ENCODE peak calls at places on chromosome 21, in four cellular contexts. One of them, this sample, is unnamed.

GRCh38 chr21:27108228-27108627 is 141.3 kb upstream of the ADAMTS5 start:
- DNase-seq in NCI-H1694: no peak
- DNase-seq in DMS 273 treated with DMSO at 0.1 percent for 48 hours: no peak
- DNase-seq in stimulated activated naive CD8-positive, alpha-beta T cell treated with anti-CD3 and anti-CD28 coated beads, Interleukin-15, amount 100 ng/mL, for 72 hours: no peak
- DNase-seq in this sample: no peak

GRCh38 chr21:38847556-38847955 is 41.8 kb downstream of the ETS2 start:
- DNase-seq in NCI-H1694: no peak
- DNase-seq in DMS 273 treated with DMSO at 0.1 percent for 48 hours: no peak
- DNase-seq in stimulated activated naive CD8-positive, alpha-beta T cell treated with anti-CD3 and anti-CD28 coated beads, Interleukin-15, amount 100 ng/mL, for 72 hours: no peak
- DNase-seq in this sample: no peak

GRCh38 chr21:23127973-23128372 is 2129.8 kb downstream of the NCAM2 start:
- DNase-seq in NCI-H1694: no peak
- DNase-seq in DMS 273 treated with DMSO at 0.1 percent for 48 hours: no peak
- DNase-seq in stimulated activated naive CD8-positive, alpha-beta T cell treated with anti-CD3 and anti-CD28 coated beads, Interleukin-15, amount 100 ng/mL, for 72 hours: no peak
- DNase-seq in this sample: no peak

GRCh38 chr21:32253215-32253641 is 25.6 kb downstream of the MIS18A start:
- DNase-seq in NCI-H1694: no peak
- DNase-seq in DMS 273 treated with DMSO at 0.1 percent for 48 hours: no peak
- DNase-seq in stimulated activated naive CD8-positive, alpha-beta T cell treated with anti-CD3 and anti-CD28 coated beads, Interleukin-15, amount 100 ng/mL, for 72 hours: no peak
- DNase-seq in this sample: no peak

GRCh38 chr21:34956416-34957316 is 92.4 kb downstream of the RUNX1 start:
- DNase-seq in NCI-H1694: no peak
- DNase-seq in DMS 273 treated with DMSO at 0.1 percent for 48 hours: no peak
- DNase-seq in stimulated activated naive CD8-positive, alpha-beta T cell treated with anti-CD3 and anti-CD28 coated beads, Interleukin-15, amount 100 ng/mL, for 72 hours: no peak
- DNase-seq in this sample: no peak

GRCh38 chr21:41891132-41891531 is 12.0 kb upstream of the PRDM15 start:
- DNase-seq in NCI-H1694: no peak
- DNase-seq in DMS 273 treated with DMSO at 0.1 percent for 48 hours: no peak
- DNase-seq in stimulated activated naive CD8-positive, alpha-beta T cell treated with anti-CD3 and anti-CD28 coated beads, Interleukin-15, amount 100 ng/mL, for 72 hours: no peak
- DNase-seq in this sample: no peak

GRCh38 chr21:44749759-44750674 is 38.6 kb upstream of the TSPEAR start:
- DNase-seq in NCI-H1694: no peak
- DNase-seq in DMS 273 treated with DMSO at 0.1 percent for 48 hours: no peak
- DNase-seq in stimulated activated naive CD8-positive, alpha-beta T cell treated with anti-CD3 and anti-CD28 coated beads, Interleukin-15, amount 100 ng/mL, for 72 hours: no peak
- DNase-seq in this sample: no peak

GRCh38 chr21:40053007-40053406 is 185.8 kb downstream of the PCP4 start:
- DNase-seq in NCI-H1694: peak
- DNase-seq in DMS 273 treated with DMSO at 0.1 percent for 48 hours: no peak
- DNase-seq in stimulated activated naive CD8-positive, alpha-beta T cell treated with anti-CD3 and anti-CD28 coated beads, Interleukin-15, amount 100 ng/mL, for 72 hours: no peak
- DNase-seq in this sample: no peak

GRCh38 chr21:31444061-31444460 is 100.0 kb upstream of the TIAM1 start:
- DNase-seq in NCI-H1694: no peak
- DNase-seq in DMS 273 treated with DMSO at 0.1 percent for 48 hours: no peak
- DNase-seq in stimulated activated naive CD8-positive, alpha-beta T cell treated with anti-CD3 and anti-CD28 coated beads, Interleukin-15, amount 100 ng/mL, for 72 hours: no peak
- DNase-seq in this sample: no peak